ENCODE peak calls at places on chromosome 14, in five cellular contexts. One of them, this sample, is unnamed.

GRCh38 chr14:90456551-90456950 is 59.7 kb downstream of the CALM1 start:
- DNase-seq in lower leg skin: peak; percentile 48
- DNase-seq in osteoblast: no peak
- DNase-seq in left ventricle myocardium inferior: no peak
- DNase-seq in foreskin fibroblast: no peak
- DNase-seq in this sample: no peak

GRCh38 chr14:31414190-31414833 is 6.0 kb downstream of the HEATR5A start:
- DNase-seq in lower leg skin: no peak
- DNase-seq in left ventricle myocardium inferior: no peak
- DNase-seq in osteoblast: no peak
- DNase-seq in foreskin fibroblast: peak; percentile 9
- DNase-seq in this sample: no peak

GRCh38 chr14:69625299-69626131 is 14.1 kb downstream of the SUSD6 start:
- DNase-seq in lower leg skin: peak; percentile 92
- DNase-seq in osteoblast: peak; percentile 56
- DNase-seq in left ventricle myocardium inferior: peak; percentile 72
- DNase-seq in foreskin fibroblast: peak; percentile 27
- DNase-seq in this sample: peak; percentile 20

GRCh38 chr14:75242546-75243273 is 35.9 kb upstream of the FOS start:
- DNase-seq in lower leg skin: no peak
- DNase-seq in left ventricle myocardium inferior: peak; percentile 28
- DNase-seq in foreskin fibroblast: peak; percentile 56
- DNase-seq in osteoblast: peak; percentile 80
- DNase-seq in this sample: peak; percentile 90

GRCh38 chr14:33689680-33690079 is 261.2 kb downstream of the EGLN3 start:
- DNase-seq in left ventricle myocardium inferior: no peak
- DNase-seq in osteoblast: no peak
- DNase-seq in lower leg skin: no peak
- DNase-seq in foreskin fibroblast: no peak
- DNase-seq in this sample: no peak

GRCh38 chr14:91255026-91255695 is 10.7 kb upstream of the GPR68 start:
- DNase-seq in lower leg skin: no peak
- DNase-seq in left ventricle myocardium inferior: no peak
- DNase-seq in osteoblast: no peak
- DNase-seq in foreskin fibroblast: no peak
- DNase-seq in this sample: peak; percentile 82

GRCh38 chr14:89719371-89720075 is 235.0 kb downstream of the EFCAB11 start:
- DNase-seq in left ventricle myocardium inferior: no peak
- DNase-seq in lower leg skin: no peak
- DNase-seq in osteoblast: peak; percentile 68
- DNase-seq in foreskin fibroblast: no peak
- DNase-seq in this sample: no peak

GRCh38 chr14:79693935-79694334 is 517.4 kb downstream of the DIO2 start:
- DNase-seq in osteoblast: no peak
- DNase-seq in lower leg skin: no peak
- DNase-seq in left ventricle myocardium inferior: no peak
- DNase-seq in foreskin fibroblast: no peak
- DNase-seq in this sample: no peak

GRCh38 chr14:69044965-69045555 is 66.0 kb upstream of the ACTN1 start:
- DNase-seq in lower leg skin: no peak
- DNase-seq in left ventricle myocardium inferior: peak; percentile 51
- DNase-seq in foreskin fibroblast: no peak
- DNase-seq in osteoblast: peak; percentile 71
- DNase-seq in this sample: peak; percentile 52

GRCh38 chr14:36661506-36662257 is at the start of gene PAX9:
- DNase-seq in left ventricle myocardium inferior: peak; percentile 54
- DNase-seq in foreskin fibroblast: peak; percentile 47
- DNase-seq in osteoblast: peak; percentile 98
- DNase-seq in lower leg skin: peak; percentile 95
- DNase-seq in this sample: peak; percentile 80

DNA sequence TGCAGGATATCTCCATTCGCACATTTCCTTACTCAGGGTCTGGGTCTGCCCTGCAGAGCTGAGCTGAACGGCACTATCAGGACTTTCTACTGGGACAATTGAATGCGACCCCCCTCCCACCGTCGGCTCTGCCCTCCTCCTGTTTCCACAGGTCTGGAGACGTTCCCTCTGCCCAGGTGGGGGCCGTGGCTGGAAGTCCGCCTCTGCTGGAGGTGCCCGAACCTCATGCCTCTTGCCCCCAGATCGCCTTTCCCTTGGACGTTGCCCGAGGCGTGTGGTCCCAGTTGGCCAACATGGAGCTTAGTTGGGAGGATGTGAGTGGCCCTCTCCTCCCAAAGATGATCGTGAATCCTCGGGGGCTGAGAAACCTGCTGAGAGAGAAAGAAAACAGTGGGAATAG is 21.2 kb upstream of the KLC1 start:
- DNase-seq in left ventricle myocardium inferior: no peak
- DNase-seq in osteoblast: no peak
- DNase-seq in foreskin fibroblast: no peak
- DNase-seq in lower leg skin: no peak
- DNase-seq in this sample: no peak
- H3K4me3 ChIP-seq in left ventricle myocardium inferior: peak overlapping the region; percentile 53
- H3K4me3 ChIP-seq in osteoblast: no peak overlapping the region
- H3K4me3 ChIP-seq in foreskin fibroblast: no peak overlapping the region
- H3K4me3 ChIP-seq in lower leg skin: no peak overlapping the region
- H3K4me3 ChIP-seq in this sample: no peak overlapping the region

DNA sequence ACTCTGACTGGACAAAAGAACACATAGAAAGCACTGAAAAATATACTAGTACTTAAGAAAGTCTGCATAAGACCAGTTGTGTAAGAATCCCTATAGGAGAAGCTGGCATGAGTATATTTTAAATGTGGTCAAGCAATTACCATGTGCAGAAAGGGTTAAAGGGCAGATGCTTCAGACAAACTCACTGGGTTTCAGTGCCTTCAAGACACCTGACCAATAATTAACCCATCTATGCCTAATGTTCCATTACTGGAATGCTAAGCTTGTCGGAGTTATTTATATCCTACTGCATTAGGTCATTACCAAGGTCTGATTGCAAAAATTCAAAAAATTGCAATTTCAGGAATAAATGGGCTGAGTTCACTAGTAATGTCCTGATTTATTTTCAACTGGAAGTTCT is 41.3 kb downstream of the HNRNPC start:
- DNase-seq in left ventricle myocardium inferior: no peak
- DNase-seq in lower leg skin: no peak
- DNase-seq in osteoblast: no peak
- DNase-seq in foreskin fibroblast: no peak
- DNase-seq in this sample: no peak
- TF ChIP-seq CTCF in left ventricle myocardium inferior: no peak
- TF ChIP-seq CTCF in lower leg skin: no peak
- TF ChIP-seq CTCF in osteoblast: no peak
- TF ChIP-seq CTCF in foreskin fibroblast: no peak
- TF ChIP-seq CTCF in this sample: no peak

GRCh38 chr14:59297070-59297766 is 108.8 kb downstream of the DAAM1 start:
- DNase-seq in lower leg skin: no peak
- DNase-seq in foreskin fibroblast: no peak
- DNase-seq in osteoblast: no peak
- DNase-seq in left ventricle myocardium inferior: no peak
- DNase-seq in this sample: no peak
- H3K4me3 ChIP-seq in lower leg skin: no peak overlapping the region
- H3K4me3 ChIP-seq in foreskin fibroblast: no peak overlapping the region
- H3K4me3 ChIP-seq in osteoblast: no peak overlapping the region
- H3K4me3 ChIP-seq in left ventricle myocardium inferior: no peak overlapping the region
- H3K4me3 ChIP-seq in this sample: no peak overlapping the region

DNA sequence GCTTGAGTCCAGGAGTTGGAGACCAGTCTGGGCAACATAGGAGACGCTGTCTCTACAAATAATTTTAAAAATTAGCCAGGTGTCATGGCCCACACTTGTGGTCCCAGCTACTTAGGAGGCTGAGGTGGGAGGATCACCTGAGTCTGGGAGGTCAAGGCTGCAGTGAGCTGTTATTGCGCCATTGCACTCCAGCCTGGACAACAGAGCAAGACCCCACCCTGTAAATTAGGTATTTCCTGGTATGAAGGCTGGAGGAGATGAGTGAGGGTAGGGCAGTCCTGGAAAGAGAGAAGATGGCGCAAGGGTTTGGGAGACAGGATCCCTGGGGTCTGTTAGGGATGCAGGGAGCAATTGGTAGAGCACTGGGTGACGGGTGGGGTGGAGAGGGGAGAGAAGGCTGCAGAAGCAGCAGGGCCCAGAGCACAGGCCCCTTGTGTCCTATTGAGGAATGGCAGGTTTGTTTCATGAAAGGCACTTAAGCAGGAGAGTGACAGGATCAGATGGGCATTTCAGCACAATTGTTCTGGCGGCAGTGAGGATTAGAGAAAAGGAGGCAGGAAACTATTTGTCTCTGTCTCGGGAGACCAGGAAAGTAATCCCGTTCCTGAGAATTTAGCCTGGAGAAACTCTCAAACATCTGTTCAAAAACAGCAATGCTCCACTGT is 47.2 kb upstream of the KTN1 start:
- DNase-seq in foreskin fibroblast: no peak
- DNase-seq in lower leg skin: no peak
- DNase-seq in left ventricle myocardium inferior: no peak
- DNase-seq in osteoblast: peak; percentile 83
- DNase-seq in this sample: no peak
- TF ChIP-seq CTCF in foreskin fibroblast: no peak
- TF ChIP-seq CTCF in lower leg skin: no peak
- TF ChIP-seq CTCF in left ventricle myocardium inferior: peak; percentile 27
- TF ChIP-seq CTCF in osteoblast: no peak
- TF ChIP-seq CTCF in this sample: peak; percentile 13

GRCh38 chr14:77143071-77143470 is 1.5 kb upstream of the ZDHHC22 start:
- DNase-seq in lower leg skin: no peak
- DNase-seq in osteoblast: no peak
- DNase-seq in foreskin fibroblast: no peak
- DNase-seq in left ventricle myocardium inferior: no peak
- DNase-seq in this sample: no peak
- H3K4me3 ChIP-seq in lower leg skin: no peak overlapping the region
- H3K4me3 ChIP-seq in osteoblast: no peak overlapping the region
- H3K4me3 ChIP-seq in foreskin fibroblast: no peak overlapping the region
- H3K4me3 ChIP-seq in left ventricle myocardium inferior: no peak overlapping the region
- H3K4me3 ChIP-seq in this sample: no peak overlapping the region

GRCh38 chr14:52950410-52950897 is 396 bp downstream of the FERMT2 start:
- DNase-seq in left ventricle myocardium inferior: peak; percentile 58
- DNase-seq in foreskin fibroblast: peak; percentile 32
- DNase-seq in osteoblast: peak; percentile 90
- DNase-seq in lower leg skin: peak; percentile 92
- DNase-seq in this sample: peak; percentile 44
- TF ChIP-seq CTCF in left ventricle myocardium inferior: peak; percentile 34
- TF ChIP-seq CTCF in foreskin fibroblast: no peak
- TF ChIP-seq CTCF in osteoblast: no peak
- TF ChIP-seq CTCF in lower leg skin: no peak
- TF ChIP-seq CTCF in this sample: no peak

DNA sequence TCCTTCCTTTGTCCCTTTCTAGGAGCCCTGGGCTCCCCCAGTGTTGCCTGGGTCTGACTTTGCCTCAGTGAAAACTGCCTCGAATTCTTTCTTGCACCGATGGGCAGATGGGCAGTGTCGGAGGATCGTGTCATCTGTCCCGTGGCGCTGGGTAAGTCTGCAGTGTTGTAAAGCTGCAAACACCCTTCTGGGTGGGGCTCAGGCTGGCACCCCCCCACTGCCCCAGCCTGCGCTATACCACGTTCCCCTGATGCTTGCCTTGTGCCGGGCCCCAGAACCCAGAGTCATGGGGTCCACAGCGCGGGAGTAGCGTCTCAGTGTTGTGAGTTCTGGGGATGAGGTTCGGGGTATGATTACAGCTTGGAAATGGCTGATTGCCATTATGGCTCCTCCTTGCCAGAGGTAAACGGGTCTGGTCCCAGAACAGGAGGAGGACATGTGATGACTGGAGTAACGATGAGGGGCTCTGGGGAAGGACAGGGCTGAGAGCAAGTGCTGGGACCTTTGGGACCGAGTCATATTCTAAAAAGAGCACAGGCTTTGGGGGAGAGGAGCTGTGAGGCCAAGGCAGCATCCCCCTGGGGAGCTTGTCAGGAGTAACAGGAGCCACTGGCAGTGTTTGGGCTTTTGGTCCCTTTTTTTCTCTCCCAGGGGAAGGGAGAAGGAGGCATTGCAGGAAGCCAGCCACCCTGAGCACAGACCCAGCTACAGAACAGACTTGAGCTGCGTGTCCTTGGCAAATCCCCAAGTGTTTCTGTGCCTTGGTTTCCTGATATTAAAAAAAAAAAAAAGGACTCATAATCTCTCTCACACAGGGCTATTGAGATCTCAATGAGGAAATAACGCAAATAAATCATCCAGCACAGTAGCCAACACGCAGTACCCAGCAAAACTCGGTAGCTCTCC is 4.3 kb downstream of the RTL1 start:
- DNase-seq in osteoblast: peak; percentile 77
- DNase-seq in foreskin fibroblast: no peak
- DNase-seq in left ventricle myocardium inferior: peak; percentile 30
- DNase-seq in lower leg skin: peak; percentile 29
- DNase-seq in this sample: no peak
- H3K4me3 ChIP-seq in osteoblast: no peak overlapping the region
- H3K4me3 ChIP-seq in foreskin fibroblast: no peak overlapping the region
- H3K4me3 ChIP-seq in left ventricle myocardium inferior: peak overlapping the region; percentile 27
- H3K4me3 ChIP-seq in lower leg skin: no peak overlapping the region
- H3K4me3 ChIP-seq in this sample: no peak overlapping the region

DNA sequence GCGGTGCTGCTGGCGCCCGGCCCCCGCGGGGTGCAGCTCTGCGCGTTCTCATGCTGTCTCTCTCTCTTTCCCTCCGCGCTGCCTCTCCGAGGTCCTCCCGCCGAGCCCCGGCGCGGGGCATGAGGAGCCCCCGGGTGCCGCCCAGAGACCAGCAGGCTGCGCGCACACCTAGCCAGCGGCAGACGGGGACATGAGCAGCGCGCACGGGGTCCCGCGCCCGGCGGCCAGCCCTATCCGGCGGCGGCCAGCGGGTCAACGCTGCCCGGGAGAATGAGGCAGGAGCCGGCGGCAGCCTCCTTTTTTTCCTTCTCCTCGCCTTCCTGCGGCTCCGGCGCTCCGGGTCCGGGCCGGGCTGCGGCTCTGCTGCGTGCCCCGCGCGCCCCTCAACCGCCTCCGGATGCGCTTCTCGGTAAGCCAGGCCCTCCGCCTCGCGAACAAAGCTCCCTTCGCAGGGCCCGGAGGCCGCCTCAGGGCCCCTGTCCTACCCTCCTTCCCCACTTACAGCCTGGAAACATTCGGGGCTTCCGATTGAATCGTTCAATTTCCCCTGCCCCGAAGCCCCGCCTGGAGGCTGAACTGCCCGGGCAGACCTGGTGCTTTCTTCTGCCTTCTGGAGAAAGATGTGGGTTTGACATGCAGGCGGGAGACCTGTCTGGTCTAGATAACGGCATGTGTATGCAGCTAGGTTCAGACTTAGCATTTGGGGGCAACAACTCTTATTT is at the start of gene TUNAR:
- DNase-seq in left ventricle myocardium inferior: no peak
- DNase-seq in osteoblast: peak; percentile 66
- DNase-seq in lower leg skin: no peak
- DNase-seq in foreskin fibroblast: no peak
- DNase-seq in this sample: no peak
- TF ChIP-seq CTCF in left ventricle myocardium inferior: no peak
- TF ChIP-seq CTCF in osteoblast: no peak
- TF ChIP-seq CTCF in lower leg skin: no peak
- TF ChIP-seq CTCF in foreskin fibroblast: no peak
- TF ChIP-seq CTCF in this sample: no peak

GRCh38 chr14:60647081-60647836 is 2.0 kb downstream of the SIX1 start:
- DNase-seq in osteoblast: peak; percentile 90
- DNase-seq in left ventricle myocardium inferior: no peak
- DNase-seq in lower leg skin: peak; percentile 84
- DNase-seq in foreskin fibroblast: no peak
- DNase-seq in this sample: peak; percentile 56
- H3K4me3 ChIP-seq in osteoblast: peak overlapping the region; percentile 92
- H3K4me3 ChIP-seq in left ventricle myocardium inferior: peak overlapping the region; percentile 68
- H3K4me3 ChIP-seq in lower leg skin: peak overlapping the region; percentile 1
- H3K4me3 ChIP-seq in foreskin fibroblast: peak overlapping the region; percentile 76
- H3K4me3 ChIP-seq in this sample: peak overlapping the region; percentile 70

This sample was measured in AG10803.